ENCODE peak calls at places on chromosomes 16 and 17, in ten cellular contexts. One of them, this sample, is unnamed.

GRCh38 chr17:57869599-57870282 is 19.9 kb upstream of the MRPS23 start:
- DNase-seq in OCI-LY7: no peak
- DNase-seq in heart right ventricle: peak; percentile 6
- DNase-seq in DND-41: no peak
- DNase-seq in lung: no peak
- DNase-seq in left ventricle myocardium inferior: no peak
- DNase-seq in A549: peak; percentile 72
- DNase-seq in cardiac muscle cell: no peak
- DNase-seq in fibroblast of lung: peak; percentile 94
- DNase-seq in body of pancreas: no peak
- DNase-seq in this sample: no peak

GRCh38 chr17:16101440-16101839 is 101.8 kb downstream of the TTC19 start:
- DNase-seq in OCI-LY7: no peak
- DNase-seq in heart right ventricle: no peak
- DNase-seq in DND-41: no peak
- DNase-seq in lung: no peak
- DNase-seq in left ventricle myocardium inferior: no peak
- DNase-seq in A549: no peak
- DNase-seq in cardiac muscle cell: no peak
- DNase-seq in fibroblast of lung: no peak
- DNase-seq in body of pancreas: no peak
- DNase-seq in this sample: no peak

GRCh38 chr16:67223992-67224391 is 2.9 kb upstream of the TMEM208 start:
- DNase-seq in OCI-LY7: no peak
- DNase-seq in heart right ventricle: no peak
- DNase-seq in DND-41: no peak
- DNase-seq in lung: no peak
- DNase-seq in left ventricle myocardium inferior: no peak
- DNase-seq in A549: no peak
- DNase-seq in cardiac muscle cell: no peak
- DNase-seq in fibroblast of lung: no peak
- DNase-seq in body of pancreas: no peak
- DNase-seq in this sample: no peak

GRCh38 chr17:80380068-80381061 is 34.6 kb upstream of the ENDOV start:
- DNase-seq in OCI-LY7: no peak
- DNase-seq in heart right ventricle: no peak
- DNase-seq in DND-41: no peak
- DNase-seq in lung: no peak
- DNase-seq in left ventricle myocardium inferior: no peak
- DNase-seq in A549: no peak
- DNase-seq in cardiac muscle cell: no peak
- DNase-seq in fibroblast of lung: no peak
- DNase-seq in body of pancreas: no peak
- DNase-seq in this sample: no peak

GRCh38 chr17:31517524-31517923 is 126.0 kb downstream of the RAB11FIP4 start:
- DNase-seq in OCI-LY7: no peak
- DNase-seq in heart right ventricle: no peak
- DNase-seq in DND-41: no peak
- DNase-seq in lung: no peak
- DNase-seq in left ventricle myocardium inferior: no peak
- DNase-seq in A549: no peak
- DNase-seq in cardiac muscle cell: peak; percentile 60
- DNase-seq in fibroblast of lung: no peak
- DNase-seq in body of pancreas: no peak
- DNase-seq in this sample: no peak

GRCh38 chr16:64586756-64587155 is 535.1 kb downstream of the CDH11 start:
- DNase-seq in OCI-LY7: no peak
- DNase-seq in heart right ventricle: no peak
- DNase-seq in DND-41: no peak
- DNase-seq in lung: no peak
- DNase-seq in left ventricle myocardium inferior: no peak
- DNase-seq in A549: no peak
- DNase-seq in cardiac muscle cell: peak; percentile 41
- DNase-seq in fibroblast of lung: peak; percentile 9
- DNase-seq in body of pancreas: no peak
- DNase-seq in this sample: no peak

GRCh38 chr16:29804455-29805231 is 1.7 kb upstream of the MAZ start:
- DNase-seq in OCI-LY7: peak; percentile 53
- DNase-seq in heart right ventricle: peak; percentile 64
- DNase-seq in DND-41: peak; percentile 34
- DNase-seq in lung: no peak
- DNase-seq in left ventricle myocardium inferior: peak; percentile 67
- DNase-seq in A549: no peak
- DNase-seq in cardiac muscle cell: no peak
- DNase-seq in fibroblast of lung: peak; percentile 33
- DNase-seq in body of pancreas: peak; percentile 55
- DNase-seq in this sample: peak; percentile 87

GRCh38 chr17:62627219-62627903 is at the start of gene MRC2:
- DNase-seq in OCI-LY7: no peak
- DNase-seq in heart right ventricle: peak; percentile 76
- DNase-seq in DND-41: peak; percentile 82
- DNase-seq in lung: peak; percentile 68
- DNase-seq in left ventricle myocardium inferior: peak; percentile 74
- DNase-seq in A549: peak; percentile 86
- DNase-seq in cardiac muscle cell: peak; percentile 67
- DNase-seq in fibroblast of lung: peak; percentile 76
- DNase-seq in body of pancreas: no peak
- DNase-seq in this sample: peak; percentile 83

GRCh38 chr16:19899605-19899955 is 14.9 kb upstream of the GPRC5B start:
- DNase-seq in OCI-LY7: no peak
- DNase-seq in heart right ventricle: no peak
- DNase-seq in DND-41: no peak
- DNase-seq in lung: no peak
- DNase-seq in left ventricle myocardium inferior: no peak
- DNase-seq in A549: no peak
- DNase-seq in cardiac muscle cell: no peak
- DNase-seq in fibroblast of lung: no peak
- DNase-seq in body of pancreas: no peak
- DNase-seq in this sample: no peak
- TF ChIP-seq CTCF in OCI-LY7: peak; percentile 16
- TF ChIP-seq CTCF in heart right ventricle: no peak
- TF ChIP-seq CTCF in DND-41: no peak
- TF ChIP-seq CTCF in lung: no peak
- TF ChIP-seq CTCF in left ventricle myocardium inferior: no peak
- TF ChIP-seq CTCF in A549: no peak
- TF ChIP-seq CTCF in cardiac muscle cell: no peak
- TF ChIP-seq CTCF in fibroblast of lung: no peak
- TF ChIP-seq CTCF in body of pancreas: no peak
- TF ChIP-seq CTCF in this sample: no peak

GRCh38 chr17:83194189-83194565 is 114.8 kb downstream of the METRNL start:
- DNase-seq in OCI-LY7: no peak
- DNase-seq in heart right ventricle: no peak
- DNase-seq in DND-41: peak; percentile 15
- DNase-seq in lung: no peak
- DNase-seq in left ventricle myocardium inferior: no peak
- DNase-seq in A549: no peak
- DNase-seq in cardiac muscle cell: no peak
- DNase-seq in fibroblast of lung: no peak
- DNase-seq in body of pancreas: no peak
- DNase-seq in this sample: no peak

GRCh38 chr17:83195330-83196087 is 116.1 kb downstream of the METRNL start:
- DNase-seq in OCI-LY7: no peak
- DNase-seq in heart right ventricle: peak; percentile 65
- DNase-seq in DND-41: no peak
- DNase-seq in lung: no peak
- DNase-seq in left ventricle myocardium inferior: peak; percentile 60
- DNase-seq in A549: no peak
- DNase-seq in cardiac muscle cell: no peak
- DNase-seq in fibroblast of lung: peak; percentile 55
- DNase-seq in body of pancreas: no peak
- DNase-seq in this sample: peak; percentile 56

GRCh38 chr17:83196088-83196765 is 116.8 kb downstream of the METRNL start:
- DNase-seq in OCI-LY7: no peak
- DNase-seq in heart right ventricle: no peak
- DNase-seq in DND-41: no peak
- DNase-seq in lung: no peak
- DNase-seq in left ventricle myocardium inferior: peak; percentile 17
- DNase-seq in A549: no peak
- DNase-seq in cardiac muscle cell: no peak
- DNase-seq in fibroblast of lung: peak; percentile 67
- DNase-seq in body of pancreas: peak; percentile 4
- DNase-seq in this sample: no peak

GRCh38 chr17:83193336-83194188 is 114.2 kb downstream of the METRNL start:
- DNase-seq in OCI-LY7: peak; percentile 50
- DNase-seq in heart right ventricle: peak; percentile 20
- DNase-seq in DND-41: peak; percentile 21
- DNase-seq in lung: peak; percentile 47
- DNase-seq in left ventricle myocardium inferior: peak; percentile 16
- DNase-seq in A549: no peak
- DNase-seq in cardiac muscle cell: no peak
- DNase-seq in fibroblast of lung: no peak
- DNase-seq in body of pancreas: peak; percentile 9
- DNase-seq in this sample: peak; percentile 38

DNA sequence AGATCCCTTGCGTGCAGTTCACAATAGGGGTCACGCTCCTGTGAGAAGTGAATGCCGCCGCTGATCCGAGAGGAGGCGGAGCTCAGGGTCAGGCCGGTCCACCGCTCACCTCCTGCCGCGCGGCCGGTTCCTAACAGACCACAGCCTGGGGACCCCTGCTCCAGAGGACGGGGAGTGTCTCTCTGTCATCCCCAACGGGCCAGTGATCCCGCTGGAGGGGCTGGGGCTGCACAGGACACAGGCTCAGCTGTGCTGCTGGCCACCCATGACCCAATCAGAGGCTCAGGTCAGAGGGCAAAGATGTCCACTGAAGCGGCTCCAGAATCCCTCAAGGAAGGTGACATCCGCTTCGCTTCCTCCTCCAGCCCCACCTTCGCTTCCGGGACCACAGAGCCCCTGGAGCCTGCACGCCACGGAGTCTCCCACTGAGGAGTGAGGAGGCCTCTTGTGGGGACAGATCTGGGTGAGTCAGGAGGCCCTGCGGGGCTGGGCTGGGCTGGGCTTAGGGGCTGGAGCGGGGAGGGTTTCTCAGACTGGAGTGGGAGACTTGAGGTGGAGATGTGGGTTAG is 115.4 kb downstream of the METRNL start:
- DNase-seq in OCI-LY7: no peak
- DNase-seq in heart right ventricle: peak; percentile 18
- DNase-seq in DND-41: no peak
- DNase-seq in lung: no peak
- DNase-seq in left ventricle myocardium inferior: no peak
- DNase-seq in A549: no peak
- DNase-seq in cardiac muscle cell: no peak
- DNase-seq in fibroblast of lung: no peak
- DNase-seq in body of pancreas: no peak
- DNase-seq in this sample: peak; percentile 20
- H3K4me3 ChIP-seq in OCI-LY7: no peak overlapping the region
- H3K4me3 ChIP-seq in heart right ventricle: no peak overlapping the region
- H3K4me3 ChIP-seq in DND-41: no peak overlapping the region
- H3K4me3 ChIP-seq in lung: no peak overlapping the region
- H3K4me3 ChIP-seq in left ventricle myocardium inferior: no peak overlapping the region
- H3K4me3 ChIP-seq in A549: no peak overlapping the region
- H3K4me3 ChIP-seq in cardiac muscle cell: no peak overlapping the region
- H3K4me3 ChIP-seq in fibroblast of lung: no peak overlapping the region
- H3K4me3 ChIP-seq in body of pancreas: no peak overlapping the region
- H3K4me3 ChIP-seq in this sample: no peak overlapping the region

DNA sequence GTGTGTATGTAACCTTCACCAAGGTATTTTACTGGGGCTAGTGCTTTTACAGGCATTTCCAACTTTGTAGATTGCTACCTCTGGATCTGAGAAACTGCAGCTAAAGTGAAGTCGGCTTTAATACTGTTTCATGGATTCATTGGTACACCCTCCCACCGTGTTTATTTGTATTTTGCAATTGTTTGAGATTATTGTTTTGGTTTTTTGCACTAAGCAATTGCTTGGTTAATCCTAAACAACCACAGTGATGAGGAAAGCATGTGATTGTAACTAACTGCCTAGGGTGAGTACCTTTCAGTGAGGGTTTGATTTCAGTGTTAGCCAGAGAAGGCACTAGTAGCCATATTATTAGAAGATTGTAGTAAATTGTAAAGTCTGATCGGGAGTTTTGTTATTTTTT is 3.3 kb downstream of the LUC7L3 start:
- DNase-seq in OCI-LY7: no peak
- DNase-seq in heart right ventricle: no peak
- DNase-seq in DND-41: no peak
- DNase-seq in lung: no peak
- DNase-seq in left ventricle myocardium inferior: no peak
- DNase-seq in A549: no peak
- DNase-seq in cardiac muscle cell: no peak
- DNase-seq in fibroblast of lung: no peak
- DNase-seq in body of pancreas: no peak
- DNase-seq in this sample: no peak
- H3K4me1 ChIP-seq in OCI-LY7: peaks cover 34% of the 10 kb centered on the region
- H3K4me1 ChIP-seq in heart right ventricle: peaks cover 70% of the 10 kb centered on the region
- H3K4me1 ChIP-seq in DND-41: peaks cover 47% of the 10 kb centered on the region
- H3K4me1 ChIP-seq in lung: peaks cover 5% of the 10 kb centered on the region
- H3K4me1 ChIP-seq in left ventricle myocardium inferior: peaks cover 89% of the 10 kb centered on the region
- H3K4me1 ChIP-seq in A549: peaks cover 58% of the 10 kb centered on the region
- H3K4me1 ChIP-seq in cardiac muscle cell: peaks cover 39% of the 10 kb centered on the region
- H3K4me1 ChIP-seq in fibroblast of lung: peaks cover 13% of the 10 kb centered on the region
- H3K4me1 ChIP-seq in body of pancreas: peaks cover 69% of the 10 kb centered on the region
- H3K4me1 ChIP-seq in this sample: peaks cover 43% of the 10 kb centered on the region

GRCh38 chr17:78348055-78348745 is 11.7 kb downstream of the SOCS3 start:
- DNase-seq in OCI-LY7: no peak
- DNase-seq in heart right ventricle: no peak
- DNase-seq in DND-41: no peak
- DNase-seq in lung: no peak
- DNase-seq in left ventricle myocardium inferior: no peak
- DNase-seq in A549: no peak
- DNase-seq in cardiac muscle cell: no peak
- DNase-seq in fibroblast of lung: no peak
- DNase-seq in body of pancreas: no peak
- DNase-seq in this sample: no peak

GRCh38 chr17:78351449-78352006 is 8.3 kb downstream of the SOCS3 start:
- DNase-seq in OCI-LY7: no peak
- DNase-seq in heart right ventricle: peak; percentile 93
- DNase-seq in DND-41: no peak
- DNase-seq in lung: peak; percentile 92
- DNase-seq in left ventricle myocardium inferior: peak; percentile 96
- DNase-seq in A549: no peak
- DNase-seq in cardiac muscle cell: peak; percentile 29
- DNase-seq in fibroblast of lung: peak; percentile 100
- DNase-seq in body of pancreas: peak; percentile 73
- DNase-seq in this sample: peak; percentile 89

GRCh38 chr17:78347453-78347852 is 12.4 kb downstream of the SOCS3 start:
- DNase-seq in OCI-LY7: no peak
- DNase-seq in heart right ventricle: no peak
- DNase-seq in DND-41: no peak
- DNase-seq in lung: peak; percentile 79
- DNase-seq in left ventricle myocardium inferior: no peak
- DNase-seq in A549: no peak
- DNase-seq in cardiac muscle cell: no peak
- DNase-seq in fibroblast of lung: no peak
- DNase-seq in body of pancreas: peak; percentile 61
- DNase-seq in this sample: peak; percentile 17

GRCh38 chr17:78346605-78347250 is 13.1 kb downstream of the SOCS3 start:
- DNase-seq in OCI-LY7: no peak
- DNase-seq in heart right ventricle: no peak
- DNase-seq in DND-41: no peak
- DNase-seq in lung: no peak
- DNase-seq in left ventricle myocardium inferior: no peak
- DNase-seq in A549: no peak
- DNase-seq in cardiac muscle cell: no peak
- DNase-seq in fibroblast of lung: no peak
- DNase-seq in body of pancreas: no peak
- DNase-seq in this sample: no peak

DNA sequence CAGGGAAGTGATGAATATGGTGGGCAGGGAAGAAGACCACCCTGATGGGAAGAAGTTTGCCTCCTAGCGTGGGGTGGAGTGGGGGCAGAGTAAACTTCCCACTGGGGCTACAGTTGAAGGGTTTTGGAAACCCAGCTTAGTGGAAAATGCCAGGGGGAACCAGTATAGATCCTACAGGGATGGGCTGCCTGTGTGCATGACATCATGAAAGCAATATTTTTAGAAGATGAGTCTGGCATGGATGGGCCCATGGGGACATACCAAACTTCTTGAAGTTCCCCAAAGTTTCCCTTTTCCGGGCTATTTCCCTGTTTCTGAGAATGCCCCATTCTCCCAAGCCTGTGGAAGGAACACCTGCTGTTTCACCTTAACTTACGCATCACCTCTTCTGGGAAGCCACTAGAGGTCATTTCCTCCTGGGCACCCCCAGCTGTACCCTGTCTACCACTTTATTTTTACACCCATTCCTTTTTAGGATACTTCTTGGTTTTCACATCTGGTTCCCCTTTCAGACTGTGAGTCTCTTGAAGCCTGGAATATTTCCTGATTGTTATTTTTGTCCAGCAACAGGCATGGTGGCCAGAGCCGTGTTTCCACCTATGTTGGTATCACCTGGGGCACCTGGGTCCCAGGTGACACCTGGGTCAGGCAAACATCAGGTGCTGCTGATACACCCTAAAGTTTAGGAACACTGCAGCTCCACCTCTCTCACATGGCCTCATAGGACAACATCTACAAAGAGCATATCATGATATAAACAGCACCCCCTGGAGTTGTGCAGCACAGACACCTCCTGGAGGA is 9.8 kb downstream of the SOCS3 start:
- DNase-seq in OCI-LY7: no peak
- DNase-seq in heart right ventricle: no peak
- DNase-seq in DND-41: no peak
- DNase-seq in lung: no peak
- DNase-seq in left ventricle myocardium inferior: no peak
- DNase-seq in A549: no peak
- DNase-seq in cardiac muscle cell: no peak
- DNase-seq in fibroblast of lung: no peak
- DNase-seq in body of pancreas: no peak
- DNase-seq in this sample: no peak
- TF ChIP-seq CTCF in OCI-LY7: peak; percentile 64
- TF ChIP-seq CTCF in heart right ventricle: no peak
- TF ChIP-seq CTCF in DND-41: peak; percentile 31
- TF ChIP-seq CTCF in lung: no peak
- TF ChIP-seq CTCF in left ventricle myocardium inferior: no peak
- TF ChIP-seq CTCF in A549: peak; percentile 28
- TF ChIP-seq CTCF in cardiac muscle cell: no peak
- TF ChIP-seq CTCF in fibroblast of lung: peak; percentile 10
- TF ChIP-seq CTCF in body of pancreas: no peak
- TF ChIP-seq CTCF in this sample: no peak

This sample was measured in heart left ventricle.